ENCODE peak calls at places on chromosomes 11 and 22, in seven cellular contexts. Z is A549, N is cardiac fibroblast, D is ovary, R is left ventricle myocardium inferior, P is cardiac muscle cell, M is AG04449. G is an unnamed sample.

GRCh38 chr22:24760708-24761306 is 13.7 kb downstream of the PIWIL3 start:
- DNase-seq in D (no peak), Z (no peak), N (peak; percentile 64), R (no peak), P (no peak), M (no peak), G (no peak)

GRCh38 chr11:110147965-110148709 is 54.9 kb downstream of the ZC3H12C start:
- DNase-seq in N (peak; percentile 91), P (no peak), M (peak; percentile 44), D (no peak), R (no peak), Z (peak; percentile 29), G (no peak)

GRCh38 chr22:36252754-36253522 is at the start of gene APOL1:
- DNase-seq in D (peak; percentile 54), M (no peak), P (no peak), R (peak; percentile 37), N (peak; percentile 39), Z (no peak), G (no peak)

GRCh38 chr11:118003021-118003423 is 16.8 kb downstream of the IL10RA start:
- DNase-seq in D (no peak), P (no peak), M (no peak), Z (no peak), R (no peak), N (no peak), G (no peak)

GRCh38 chr11:62147545-62147944 is 23.7 kb downstream of the INCENP start:
- DNase-seq in N (no peak), P (no peak), M (no peak), Z (no peak), D (no peak), R (no peak), G (no peak)

GRCh38 chr22:45878051-45878764 is 98.8 kb downstream of the WNT7B start:
- DNase-seq in P (peak; percentile 34), M (no peak), Z (no peak), N (no peak), D (peak; percentile 31), R (peak; percentile 51), G (no peak)

GRCh38 chr11:117910941-117911630 is 18.1 kb downstream of the TMPRSS13 start:
- DNase-seq in P (no peak), R (no peak), Z (no peak), N (no peak), M (no peak), D (no peak), G (no peak)

GRCh38 chr11:12275818-12276217 is 101.6 kb upstream of the PARVA start:
- DNase-seq in M (no peak), Z (no peak), R (no peak), N (no peak), D (no peak), P (no peak), G (no peak)

GRCh38 chr22:27150530-27150909 is 493.1 kb downstream of the MIAT start:
- DNase-seq in R (no peak), D (peak; percentile 52), Z (no peak), M (no peak), P (no peak), N (no peak), G (peak; percentile 17)

GRCh38 chr22:43203471-43203981 is 16.6 kb upstream of the TTLL12 start:
- DNase-seq in N (no peak), M (no peak), Z (no peak), P (peak; percentile 62), D (peak; percentile 60), R (no peak), G (no peak)

GRCh38 chr22:38205261-38206128 is 3.7 kb downstream of the MAFF start:
- DNase-seq in N (peak; percentile 95), Z (no peak), D (peak; percentile 92), R (peak; percentile 83), P (peak; percentile 22), M (peak; percentile 44), G (no peak)

GRCh38 chr11:746289-747175 is 732 bp upstream of the TALDO1 start:
- DNase-seq in N (no peak), P (peak; percentile 56), M (no peak), R (no peak), D (no peak), Z (no peak), G (peak; percentile 38)

GRCh38 chr11:68948496-68948895 is 32.3 kb downstream of the MRGPRD start:
- DNase-seq in D (no peak), N (no peak), M (no peak), Z (no peak), P (no peak), R (no peak), G (no peak)

GRCh38 chr11:93988912-93989311 is 32.2 kb upstream of the HEPHL1 start:
- DNase-seq in P (no peak), Z (no peak), D (no peak), R (no peak), M (no peak), N (no peak), G (no peak)

GRCh38 chr11:64150481-64151239 is 15.3 kb downstream of the MACROD1 start:
- DNase-seq in P (no peak), Z (no peak), N (no peak), D (no peak), M (no peak), R (peak; percentile 75), G (no peak)

GRCh38 chr22:37223965-37224551 is 11.8 kb upstream of the SSTR3 start:
- DNase-seq in P (no peak), D (no peak), N (no peak), R (no peak), Z (no peak), M (no peak), G (no peak)

GRCh38 chr11:129951201-129951882 is 51.3 kb downstream of the PRDM10 start:
- DNase-seq in Z (no peak), P (no peak), N (peak; percentile 33), D (no peak), M (no peak), R (no peak), G (peak; percentile 44)

GRCh38 chr11:84800755-84801346 is 826.3 kb downstream of the DLG2 start:
- DNase-seq in N (peak; percentile 2), M (peak; percentile 19), P (peak; percentile 60), D (no peak), Z (peak; percentile 17), R (no peak), G (peak; percentile 61)

GRCh38 chr11:122204206-122204605 is 88.2 kb upstream of the BLID start:
- DNase-seq in R (no peak), D (no peak), N (no peak), Z (no peak), M (no peak), P (no peak), G (no peak)

DNA sequence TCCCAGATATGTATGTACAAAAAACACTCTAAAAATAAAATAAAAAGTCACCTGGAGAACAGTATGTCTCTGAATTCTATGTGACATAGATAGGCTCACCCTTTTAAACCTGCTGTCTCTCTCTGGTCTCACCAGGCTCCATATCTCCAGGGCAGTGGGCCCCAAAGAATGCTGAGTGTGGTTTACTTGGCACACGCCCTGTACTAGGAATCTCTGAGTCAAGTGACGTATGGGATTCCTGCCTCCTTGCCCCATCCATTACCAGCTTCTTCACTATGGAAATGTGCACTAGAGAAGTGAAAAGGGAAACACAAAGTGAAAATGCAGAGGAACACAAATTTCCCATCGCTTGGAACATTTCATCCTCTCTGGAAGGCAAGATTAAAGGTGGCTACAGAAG is 722.2 kb upstream of the TENM4 start:
- DNase-seq in R (no peak), N (peak; percentile 70), P (no peak), D (no peak), Z (no peak), M (no peak), G (peak; percentile 68)
- TF ChIP-seq CTCF in R (no peak), N (no peak), P (no peak), D (no peak), Z (no peak), M (no peak), G (no peak)

GRCh38 chr11:5499671-5500070 is 10.1 kb downstream of the UBQLN3 start:
- DNase-seq in P (no peak), D (no peak), M (no peak), Z (no peak), N (no peak), R (no peak), G (no peak)
- H3K4me3 ChIP-seq in P (no peak overlapping the region), D (no peak overlapping the region), M (no peak overlapping the region), Z (no peak overlapping the region), N (no peak overlapping the region), R (no peak overlapping the region), G (no peak overlapping the region)

GRCh38 chr11:108958446-108959123 is 293.7 kb downstream of the DDX10 start:
- DNase-seq in R (no peak), N (peak; percentile 51), Z (no peak), M (no peak), P (no peak), D (no peak), G (peak; percentile 70)
- TF ChIP-seq CTCF in R (no peak), N (no peak), Z (no peak), M (no peak), P (no peak), D (no peak), G (no peak)

GRCh38 chr11:38136887-38137286 is 1538.9 kb upstream of the RAG2 start:
- DNase-seq in N (no peak), M (no peak), D (no peak), P (no peak), Z (no peak), R (no peak), G (no peak)
- H3K4me3 ChIP-seq in N (no peak overlapping the region), M (no peak overlapping the region), D (no peak overlapping the region), P (no peak overlapping the region), Z (no peak overlapping the region), R (no peak overlapping the region), G (no peak overlapping the region)

GRCh38 chr11:44453871-44454270 is 111.6 kb upstream of the CD82 start:
- DNase-seq in M (no peak), P (no peak), D (no peak), R (no peak), Z (no peak), N (no peak), G (no peak)

GRCh38 chr11:44457862-44458261 is 107.6 kb upstream of the CD82 start:
- DNase-seq in N (no peak), R (no peak), Z (no peak), D (no peak), M (no peak), P (no peak), G (no peak)

GRCh38 chr11:44453213-44453612 is 112.2 kb upstream of the CD82 start:
- DNase-seq in M (no peak), N (no peak), P (peak; percentile 81), D (no peak), Z (no peak), R (no peak), G (no peak)

GRCh38 chr11:44454686-44455085 is 110.8 kb upstream of the CD82 start:
- DNase-seq in D (no peak), N (no peak), P (no peak), R (no peak), M (no peak), Z (no peak), G (no peak)

GRCh38 chr11:44456544-44457270 is 108.8 kb upstream of the CD82 start:
- DNase-seq in D (no peak), R (peak; percentile 28), Z (peak; percentile 54), N (no peak), M (no peak), P (no peak), G (peak; percentile 18)
- TF ChIP-seq CTCF in D (no peak), R (peak; percentile 57), Z (peak; percentile 27), N (no peak), M (peak; percentile 45), P (peak; percentile 41), G (peak; percentile 51)

G was measured in epithelial cell of esophagus.